ENCODE peak calls at places on chromosomes 13 and 19, in five cellular contexts. X is thoracic aorta, N is AG04450, E is fibroblast of lung, W is hepatocyte. Y is an unnamed sample.

GRCh38 chr19:40689339-40690049 is 957 bp downstream of the NUMBL start:
- DNase-seq in X (no peak), E (peak), W (no peak), N (no peak), Y (peak)

GRCh38 chr19:35309481-35310279 is 17.7 kb downstream of the MAG start:
- DNase-seq in X (no peak), E (peak), N (no peak), W (peak), Y (no peak)

GRCh38 chr13:52665325-52665724 is 12.7 kb downstream of the SUGT1 start:
- DNase-seq in N (no peak), X (no peak), W (peak), E (peak), Y (no peak)

GRCh38 chr13:87331178-87331577 is 340.0 kb upstream of the SLITRK5 start:
- DNase-seq in E (peak), X (no peak), N (no peak), W (peak), Y (peak)

GRCh38 chr13:42136518-42136917 is 88.1 kb downstream of the DGKH start:
- DNase-seq in W (no peak), X (no peak), N (no peak), E (no peak), Y (no peak)

GRCh38 chr13:111216166-111216960 is 101.3 kb downstream of the ARHGEF7 start:
- DNase-seq in W (peak), X (no peak), E (peak), N (no peak), Y (no peak)

GRCh38 chr19:46288896-46289588 is 7.8 kb upstream of the HIF3A start:
- DNase-seq in N (peak), E (peak), X (no peak), W (peak), Y (no peak)

GRCh38 chr13:85969331-85969730 is 170.1 kb upstream of the SLITRK6 start:
- DNase-seq in N (no peak), W (no peak), E (no peak), X (no peak), Y (no peak)

GRCh38 chr19:2500157-2500556 is 24.2 kb downstream of the GADD45B start:
- DNase-seq in X (no peak), N (no peak), W (no peak), E (no peak), Y (no peak)
- H3K27ac ChIP-seq in X (no peak), N (no peak), W (no peak), E (no peak), Y (no peak)

GRCh38 chr13:30806784-30807183 is 71.4 kb downstream of the ALOX5AP start:
- DNase-seq in E (peak), N (no peak), W (no peak), X (no peak), Y (no peak)

GRCh38 chr13:30807392-30807791 is 72.0 kb downstream of the ALOX5AP start:
- DNase-seq in X (no peak), E (no peak), W (no peak), N (no peak), Y (no peak)

GRCh38 chr13:30809787-30810186 is 74.4 kb downstream of the ALOX5AP start:
- DNase-seq in X (no peak), W (no peak), E (no peak), N (no peak), Y (no peak)

GRCh38 chr13:30810261-30810701 is 74.9 kb downstream of the ALOX5AP start:
- DNase-seq in W (no peak), E (no peak), X (no peak), N (no peak), Y (no peak)

DNA sequence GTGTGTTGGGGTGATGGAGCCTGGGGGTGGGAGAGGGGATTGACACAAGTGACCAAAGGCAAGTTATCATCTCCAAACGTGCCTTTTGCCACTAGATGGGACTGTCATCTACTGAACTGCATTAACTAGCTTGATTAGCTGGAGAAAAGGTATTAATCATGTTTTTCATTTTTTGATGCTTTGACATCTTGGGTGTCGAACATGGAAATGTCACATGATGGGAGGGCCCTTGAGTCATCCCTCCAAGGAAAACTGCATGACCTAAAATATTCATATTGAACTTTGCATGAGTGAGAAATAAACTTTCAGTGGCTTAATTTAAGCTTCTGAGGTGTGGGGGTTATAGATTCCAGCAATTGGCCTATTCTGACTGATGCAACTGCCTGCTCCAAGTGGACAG is 73.3 kb downstream of the ALOX5AP start:
- DNase-seq in W (no peak), X (no peak), N (no peak), E (no peak), Y (no peak)
- TF ChIP-seq CTCF in W (no peak), X (no peak), N (no peak), E (no peak), Y (no peak)

GRCh38 chr19:10625762-10626138 is 397 bp downstream of the SLC44A2 start:
- DNase-seq in E (no peak), X (no peak), N (no peak), W (no peak), Y (no peak)

GRCh38 chr19:10621966-10622365 is 3.4 kb upstream of the SLC44A2 start:
- DNase-seq in E (no peak), X (no peak), N (no peak), W (no peak), Y (no peak)

GRCh38 chr19:10625003-10625761 is at the start of gene SLC44A2:
- DNase-seq in N (no peak), W (peak), X (no peak), E (peak), Y (peak)

GRCh38 chr19:10620786-10621185 is 4.6 kb upstream of the SLC44A2 start:
- DNase-seq in X (no peak), W (no peak), E (no peak), N (no peak), Y (no peak)

GRCh38 chr19:10624585-10624984 is 768 bp upstream of the SLC44A2 start:
- DNase-seq in X (no peak), W (no peak), E (no peak), N (no peak), Y (no peak)
- H3K27ac ChIP-seq in X (peak), W (peak), E (no peak), N (no peak), Y (peak)

DNA sequence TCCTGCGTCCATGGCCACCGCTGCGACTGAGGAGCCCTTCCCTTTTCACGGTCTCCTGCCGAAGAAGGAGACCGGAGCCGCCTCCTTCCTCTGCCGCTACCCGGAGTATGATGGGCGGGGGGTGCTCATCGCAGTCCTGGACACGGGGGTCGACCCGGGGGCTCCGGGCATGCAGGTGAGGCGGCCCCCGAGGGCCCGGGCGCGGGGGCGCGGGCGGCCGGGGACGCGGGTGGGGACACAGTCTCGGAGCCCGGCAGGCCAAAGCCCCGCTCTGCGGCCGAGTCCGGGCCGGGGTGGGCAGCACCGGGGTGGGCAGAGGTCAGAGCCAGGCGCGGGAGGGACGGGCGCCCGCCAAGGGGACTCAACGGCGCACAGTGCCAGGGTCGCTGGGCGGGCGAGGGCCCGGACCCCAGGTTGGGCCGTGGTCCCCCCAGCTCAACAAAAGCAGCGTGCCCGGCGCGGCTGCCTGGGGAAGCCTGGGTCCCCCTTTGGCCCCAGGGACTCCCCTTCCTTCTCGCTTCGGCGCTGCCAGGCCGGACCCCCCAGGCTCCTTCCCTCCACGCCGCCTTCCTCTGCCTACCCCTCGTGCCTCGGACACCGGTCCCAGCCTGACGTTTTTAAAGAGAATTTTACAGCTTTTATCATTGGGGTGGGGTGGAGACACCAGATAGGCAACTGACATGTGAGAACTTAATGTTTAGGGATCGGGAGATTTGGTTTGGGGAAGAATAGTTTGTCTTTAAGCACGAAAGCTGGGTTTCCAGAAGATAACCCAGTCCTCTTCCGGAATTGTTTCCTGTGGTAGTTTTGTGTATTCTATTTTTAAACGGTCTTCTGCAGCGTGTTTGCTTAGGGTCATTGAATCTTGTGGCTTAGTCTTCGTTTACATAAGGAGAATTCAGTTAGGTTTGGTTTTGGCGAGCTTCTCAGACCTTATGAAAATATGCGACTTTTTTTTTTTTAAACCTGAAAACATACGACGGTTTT is 536 bp downstream of the TPP2 start:
- DNase-seq in X (no peak), N (no peak), W (peak), E (peak), Y (no peak)
- TF ChIP-seq CTCF in X (no peak), N (no peak), W (no peak), E (no peak), Y (no peak)

GRCh38 chr13:59368652-59369051 is 795.1 kb downstream of the DIAPH3 start:
- DNase-seq in N (no peak), W (no peak), E (no peak), X (no peak), Y (no peak)
- H3K27ac ChIP-seq in N (no peak), W (no peak), E (no peak), X (no peak), Y (no peak)

GRCh38 chr13:84917252-84917878 is 881.9 kb downstream of the SLITRK6 start:
- DNase-seq in E (peak), X (no peak), W (peak), N (no peak), Y (no peak)
- TF ChIP-seq CTCF in E (peak), X (no peak), W (peak), N (peak), Y (peak)

GRCh38 chr19:48481191-48481500 is 12.0 kb downstream of the CYTH2 start:
- DNase-seq in X (no peak), E (no peak), W (no peak), N (peak), Y (no peak)
- H3K27ac ChIP-seq in X (peak), E (peak), W (no peak), N (peak), Y (peak)